ENCODE peak calls at places on chromosomes 13 and 19, in nine cellular contexts. One of them, this sample, is unnamed.

GRCh38 chr13:97246596-97246995 is 24.5 kb downstream of the MBNL2 start:
- DNase-seq in anterior cingulate cortex: no peak
- DNase-seq in cardiac fibroblast: no peak
- DNase-seq in epithelial cell of prostate: no peak
- DNase-seq in myocyte: no peak
- DNase-seq in EH: no peak
- DNase-seq in GM23248: peak
- DNase-seq in breast epithelium: no peak
- DNase-seq in DMS 273 treated with DMSO at 0.1 percent for 48 hours: no peak
- DNase-seq in this sample: no peak

GRCh38 chr19:47637550-47637949 is 28.6 kb downstream of the BICRA start:
- DNase-seq in myocyte: no peak
- DNase-seq in anterior cingulate cortex: no peak
- DNase-seq in GM23248: peak
- DNase-seq in cardiac fibroblast: peak
- DNase-seq in epithelial cell of prostate: no peak
- DNase-seq in breast epithelium: no peak
- DNase-seq in DMS 273 treated with DMSO at 0.1 percent for 48 hours: no peak
- DNase-seq in EH: peak
- DNase-seq in this sample: no peak

GRCh38 chr13:63206431-63206830 is 1790.8 kb upstream of the PCDH20 start:
- DNase-seq in breast epithelium: no peak
- DNase-seq in cardiac fibroblast: peak
- DNase-seq in anterior cingulate cortex: no peak
- DNase-seq in GM23248: no peak
- DNase-seq in epithelial cell of prostate: no peak
- DNase-seq in DMS 273 treated with DMSO at 0.1 percent for 48 hours: no peak
- DNase-seq in myocyte: no peak
- DNase-seq in EH: peak
- DNase-seq in this sample: no peak

GRCh38 chr19:3665681-3666544 is 34.4 kb downstream of the PIP5K1C start:
- DNase-seq in anterior cingulate cortex: peak
- DNase-seq in epithelial cell of prostate: no peak
- DNase-seq in myocyte: no peak
- DNase-seq in breast epithelium: no peak
- DNase-seq in GM23248: peak
- DNase-seq in cardiac fibroblast: peak
- DNase-seq in DMS 273 treated with DMSO at 0.1 percent for 48 hours: no peak
- DNase-seq in EH: peak
- DNase-seq in this sample: no peak

GRCh38 chr13:49806126-49806536 is 13.6 kb upstream of the KPNA3 start:
- DNase-seq in myocyte: no peak
- DNase-seq in DMS 273 treated with DMSO at 0.1 percent for 48 hours: no peak
- DNase-seq in cardiac fibroblast: peak
- DNase-seq in anterior cingulate cortex: no peak
- DNase-seq in epithelial cell of prostate: peak
- DNase-seq in GM23248: peak
- DNase-seq in EH: no peak
- DNase-seq in breast epithelium: no peak
- DNase-seq in this sample: no peak

GRCh38 chr13:112134150-112135075 is 67.5 kb downstream of the SOX1 start:
- DNase-seq in EH: no peak
- DNase-seq in breast epithelium: no peak
- DNase-seq in anterior cingulate cortex: no peak
- DNase-seq in GM23248: no peak
- DNase-seq in epithelial cell of prostate: no peak
- DNase-seq in myocyte: no peak
- DNase-seq in DMS 273 treated with DMSO at 0.1 percent for 48 hours: no peak
- DNase-seq in cardiac fibroblast: no peak
- DNase-seq in this sample: no peak

GRCh38 chr13:30803791-30804190 is 68.4 kb downstream of the ALOX5AP start:
- DNase-seq in epithelial cell of prostate: no peak
- DNase-seq in DMS 273 treated with DMSO at 0.1 percent for 48 hours: no peak
- DNase-seq in anterior cingulate cortex: no peak
- DNase-seq in EH: no peak
- DNase-seq in GM23248: no peak
- DNase-seq in breast epithelium: no peak
- DNase-seq in cardiac fibroblast: no peak
- DNase-seq in myocyte: peak
- DNase-seq in this sample: no peak

GRCh38 chr19:40530091-40530901 is 46.4 kb upstream of the SHKBP1 start:
- DNase-seq in DMS 273 treated with DMSO at 0.1 percent for 48 hours: no peak
- DNase-seq in myocyte: no peak
- DNase-seq in GM23248: peak
- DNase-seq in anterior cingulate cortex: no peak
- DNase-seq in EH: no peak
- DNase-seq in breast epithelium: no peak
- DNase-seq in epithelial cell of prostate: no peak
- DNase-seq in cardiac fibroblast: no peak
- DNase-seq in this sample: no peak

GRCh38 chr13:109412232-109412935 is 374.0 kb downstream of the IRS2 start:
- DNase-seq in EH: peak
- DNase-seq in anterior cingulate cortex: no peak
- DNase-seq in GM23248: peak
- DNase-seq in myocyte: peak
- DNase-seq in breast epithelium: no peak
- DNase-seq in DMS 273 treated with DMSO at 0.1 percent for 48 hours: no peak
- DNase-seq in cardiac fibroblast: peak
- DNase-seq in epithelial cell of prostate: no peak
- DNase-seq in this sample: no peak

GRCh38 chr13:78121459-78122348 is 203.1 kb upstream of the EDNRB start:
- DNase-seq in anterior cingulate cortex: no peak
- DNase-seq in myocyte: peak
- DNase-seq in breast epithelium: no peak
- DNase-seq in DMS 273 treated with DMSO at 0.1 percent for 48 hours: no peak
- DNase-seq in EH: peak
- DNase-seq in cardiac fibroblast: peak
- DNase-seq in GM23248: peak
- DNase-seq in epithelial cell of prostate: no peak
- DNase-seq in this sample: no peak

GRCh38 chr13:93758575-93758974 is 532.0 kb downstream of the GPC6 start:
- DNase-seq in breast epithelium: no peak
- DNase-seq in cardiac fibroblast: peak
- DNase-seq in anterior cingulate cortex: no peak
- DNase-seq in DMS 273 treated with DMSO at 0.1 percent for 48 hours: no peak
- DNase-seq in epithelial cell of prostate: no peak
- DNase-seq in EH: no peak
- DNase-seq in GM23248: peak
- DNase-seq in myocyte: no peak
- DNase-seq in this sample: no peak

GRCh38 chr19:45177817-45178261 is at the start of gene TRAPPC6A:
- DNase-seq in cardiac fibroblast: peak
- DNase-seq in EH: peak
- DNase-seq in DMS 273 treated with DMSO at 0.1 percent for 48 hours: no peak
- DNase-seq in anterior cingulate cortex: no peak
- DNase-seq in epithelial cell of prostate: peak
- DNase-seq in myocyte: no peak
- DNase-seq in breast epithelium: no peak
- DNase-seq in GM23248: peak
- DNase-seq in this sample: no peak

GRCh38 chr13:29935309-29935981 is 85.0 kb upstream of the UBL3 start:
- DNase-seq in breast epithelium: no peak
- DNase-seq in epithelial cell of prostate: no peak
- DNase-seq in EH: no peak
- DNase-seq in DMS 273 treated with DMSO at 0.1 percent for 48 hours: no peak
- DNase-seq in cardiac fibroblast: no peak
- DNase-seq in GM23248: no peak
- DNase-seq in anterior cingulate cortex: no peak
- DNase-seq in myocyte: no peak
- DNase-seq in this sample: no peak

GRCh38 chr19:19492026-19492610 is 23.2 kb downstream of the TSSK6 start:
- DNase-seq in GM23248: no peak
- DNase-seq in breast epithelium: no peak
- DNase-seq in EH: no peak
- DNase-seq in anterior cingulate cortex: no peak
- DNase-seq in DMS 273 treated with DMSO at 0.1 percent for 48 hours: no peak
- DNase-seq in cardiac fibroblast: no peak
- DNase-seq in myocyte: no peak
- DNase-seq in epithelial cell of prostate: no peak
- DNase-seq in this sample: no peak